ENCODE peak calls at places on chromosomes 2 and 18, in four cellular contexts. One of them, this sample, is unnamed.
A peak's percentile ranks its signal among the peaks of the same experiment; 100 is the strongest.

GRCh38 chr18:76839395-76839794 is 17.0 kb downstream of the ZNF236 start:
- DNase-seq in natural killer cell: no peak
- DNase-seq in progenitor cell of endocrine pancreas: no peak
- DNase-seq in lower lobe of right lung: no peak
- DNase-seq in this sample: no peak

GRCh38 chr18:23998811-23999210 is 15.7 kb upstream of the TTC39C start:
- DNase-seq in natural killer cell: no peak
- DNase-seq in progenitor cell of endocrine pancreas: no peak
- DNase-seq in lower lobe of right lung: no peak
- DNase-seq in this sample: no peak

GRCh38 chr2:88258208-88258607 is 88.1 kb downstream of the THNSL2 start:
- DNase-seq in natural killer cell: no peak
- DNase-seq in progenitor cell of endocrine pancreas: no peak
- DNase-seq in lower lobe of right lung: no peak
- DNase-seq in this sample: no peak

GRCh38 chr18:44500820-44501670 is 179.6 kb upstream of the SETBP1 start:
- DNase-seq in natural killer cell: no peak
- DNase-seq in progenitor cell of endocrine pancreas: no peak
- DNase-seq in lower lobe of right lung: no peak
- DNase-seq in this sample: no peak

GRCh38 chr2:11571170-11571569 is 37.3 kb downstream of the GREB1 start:
- DNase-seq in natural killer cell: no peak
- DNase-seq in progenitor cell of endocrine pancreas: no peak
- DNase-seq in lower lobe of right lung: peak; percentile 1
- DNase-seq in this sample: no peak

GRCh38 chr2:46653539-46653938 is 174.2 kb downstream of the TMEM247 start:
- DNase-seq in natural killer cell: no peak
- DNase-seq in progenitor cell of endocrine pancreas: no peak
- DNase-seq in lower lobe of right lung: no peak
- DNase-seq in this sample: no peak

GRCh38 chr2:238866656-238867277 is 18.9 kb downstream of the TWIST2 start:
- DNase-seq in natural killer cell: no peak
- DNase-seq in progenitor cell of endocrine pancreas: no peak
- DNase-seq in lower lobe of right lung: no peak
- DNase-seq in this sample: no peak

GRCh38 chr18:50820901-50821520 is 1.2 kb upstream of the MRO start:
- DNase-seq in natural killer cell: no peak
- DNase-seq in progenitor cell of endocrine pancreas: no peak
- DNase-seq in lower lobe of right lung: no peak
- DNase-seq in this sample: no peak

GRCh38 chr2:3633089-3633981 is 24.7 kb upstream of the ALLC start:
- DNase-seq in natural killer cell: peak; percentile 12
- DNase-seq in progenitor cell of endocrine pancreas: no peak
- DNase-seq in lower lobe of right lung: no peak
- DNase-seq in this sample: no peak

GRCh38 chr2:239104800-239105199 is 256.9 kb downstream of the TWIST2 start:
- DNase-seq in natural killer cell: no peak
- DNase-seq in progenitor cell of endocrine pancreas: no peak
- DNase-seq in lower lobe of right lung: no peak
- DNase-seq in this sample: no peak

GRCh38 chr2:33577660-33578059 is 21.4 kb downstream of the FAM98A start:
- DNase-seq in natural killer cell: no peak
- DNase-seq in progenitor cell of endocrine pancreas: no peak
- DNase-seq in lower lobe of right lung: no peak
- DNase-seq in this sample: no peak

GRCh38 chr2:237354930-237355329 is 59.0 kb downstream of the COL6A3 start:
- DNase-seq in natural killer cell: no peak
- DNase-seq in progenitor cell of endocrine pancreas: no peak
- DNase-seq in lower lobe of right lung: no peak
- DNase-seq in this sample: no peak
- TF ChIP-seq CTCF in natural killer cell: no peak
- TF ChIP-seq CTCF in progenitor cell of endocrine pancreas: no peak
- TF ChIP-seq CTCF in lower lobe of right lung: no peak
- TF ChIP-seq CTCF in this sample: no peak

GRCh38 chr2:17853799-17854198 is 24.7 kb upstream of the KCNS3 start:
- DNase-seq in natural killer cell: no peak
- DNase-seq in progenitor cell of endocrine pancreas: no peak
- DNase-seq in lower lobe of right lung: no peak
- DNase-seq in this sample: no peak
- TF ChIP-seq CTCF in natural killer cell: no peak
- TF ChIP-seq CTCF in progenitor cell of endocrine pancreas: no peak
- TF ChIP-seq CTCF in lower lobe of right lung: no peak
- TF ChIP-seq CTCF in this sample: no peak

GRCh38 chr2:122182631-122183030 is 427.2 kb downstream of the TSN start:
- DNase-seq in natural killer cell: no peak
- DNase-seq in progenitor cell of endocrine pancreas: no peak
- DNase-seq in lower lobe of right lung: no peak
- DNase-seq in this sample: no peak
- TF ChIP-seq CTCF in natural killer cell: no peak
- TF ChIP-seq CTCF in progenitor cell of endocrine pancreas: no peak
- TF ChIP-seq CTCF in lower lobe of right lung: no peak
- TF ChIP-seq CTCF in this sample: no peak

GRCh38 chr2:58051445-58051844 is 4.8 kb downstream of the VRK2 start:
- DNase-seq in natural killer cell: no peak
- DNase-seq in progenitor cell of endocrine pancreas: no peak
- DNase-seq in lower lobe of right lung: no peak
- DNase-seq in this sample: no peak
- TF ChIP-seq CTCF in natural killer cell: no peak
- TF ChIP-seq CTCF in progenitor cell of endocrine pancreas: no peak
- TF ChIP-seq CTCF in lower lobe of right lung: no peak
- TF ChIP-seq CTCF in this sample: no peak

DNA sequence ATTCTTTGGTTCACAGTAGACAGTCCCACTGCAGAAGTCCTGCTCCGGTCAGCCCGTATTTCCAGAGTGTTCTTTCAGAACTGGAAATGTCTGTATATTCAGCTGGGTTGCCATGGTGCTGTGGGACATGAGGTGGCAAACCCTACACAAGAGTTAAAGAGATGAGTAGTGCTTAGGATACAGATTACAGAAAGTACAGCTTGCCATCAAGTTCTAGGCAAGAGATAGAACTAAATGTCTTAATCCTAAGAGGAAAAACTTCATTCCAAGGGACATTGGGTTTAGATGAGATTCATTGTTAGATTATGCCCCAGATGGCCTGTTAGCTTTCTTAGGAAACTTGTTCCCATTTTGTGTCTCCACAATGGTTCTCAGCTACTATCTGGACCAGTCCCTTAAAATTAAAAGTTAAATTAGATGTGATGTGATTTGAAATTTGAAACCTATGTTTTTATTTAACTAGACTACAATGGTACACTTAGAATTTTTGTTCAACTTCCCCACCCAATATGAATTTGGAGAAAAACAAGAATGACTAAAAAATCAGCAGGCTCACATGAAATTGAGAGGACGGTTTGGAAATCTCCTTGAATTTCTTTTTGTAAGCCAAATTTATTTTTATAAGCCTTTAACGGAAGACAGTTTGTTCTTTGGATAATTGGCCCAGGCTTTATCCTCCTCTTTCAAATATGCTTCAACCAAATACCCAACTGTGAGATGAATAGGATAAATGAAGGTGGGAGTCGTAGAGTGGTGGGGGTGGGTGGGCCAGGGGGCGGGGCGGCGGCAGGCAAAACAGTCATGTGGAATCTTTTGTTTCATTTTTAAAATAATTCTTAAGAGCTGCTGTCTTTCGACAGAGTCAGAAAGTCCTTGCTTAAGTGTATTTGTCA is 60.4 kb downstream of the FMNL2 start:
- DNase-seq in natural killer cell: no peak
- DNase-seq in progenitor cell of endocrine pancreas: no peak
- DNase-seq in lower lobe of right lung: no peak
- DNase-seq in this sample: no peak
- TF ChIP-seq CTCF in natural killer cell: no peak
- TF ChIP-seq CTCF in progenitor cell of endocrine pancreas: no peak
- TF ChIP-seq CTCF in lower lobe of right lung: no peak
- TF ChIP-seq CTCF in this sample: no peak

DNA sequence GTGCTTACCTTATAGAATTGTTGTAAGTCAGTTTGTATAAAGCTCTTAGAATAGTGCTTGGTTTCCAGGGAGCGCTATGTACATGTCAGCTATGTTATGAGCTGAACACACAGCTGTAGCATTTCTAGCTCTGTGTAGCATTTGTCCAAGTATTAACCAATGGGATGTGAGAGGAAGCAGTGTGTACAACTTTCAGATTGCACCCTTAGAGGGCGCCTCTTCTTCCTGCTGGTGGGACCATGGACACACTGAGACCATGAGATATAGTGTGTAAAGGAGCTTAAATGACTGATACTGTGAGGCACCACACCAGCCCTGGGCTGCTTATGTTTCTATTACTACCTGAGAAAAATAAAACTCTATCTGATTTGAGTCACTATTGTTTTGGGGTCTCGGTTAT is 380.2 kb downstream of the LNPK start:
- DNase-seq in natural killer cell: no peak
- DNase-seq in progenitor cell of endocrine pancreas: no peak
- DNase-seq in lower lobe of right lung: no peak
- DNase-seq in this sample: no peak
- TF ChIP-seq CTCF in natural killer cell: no peak
- TF ChIP-seq CTCF in progenitor cell of endocrine pancreas: no peak
- TF ChIP-seq CTCF in lower lobe of right lung: no peak
- TF ChIP-seq CTCF in this sample: no peak

GRCh38 chr2:144162652-144163051 is 357.3 kb downstream of the ZEB2 start:
- DNase-seq in natural killer cell: no peak
- DNase-seq in progenitor cell of endocrine pancreas: peak; percentile 8
- DNase-seq in lower lobe of right lung: no peak
- DNase-seq in this sample: no peak
- TF ChIP-seq CTCF in natural killer cell: peak; percentile 40
- TF ChIP-seq CTCF in progenitor cell of endocrine pancreas: peak; percentile 61
- TF ChIP-seq CTCF in lower lobe of right lung: peak; percentile 50
- TF ChIP-seq CTCF in this sample: peak; percentile 15

GRCh38 chr2:230071421-230071820 is 2.7 kb upstream of the SLC16A14 start:
- DNase-seq in natural killer cell: no peak
- DNase-seq in progenitor cell of endocrine pancreas: no peak
- DNase-seq in lower lobe of right lung: no peak
- DNase-seq in this sample: no peak

GRCh38 chr2:230069418-230069817 is 694 bp upstream of the SLC16A14 start:
- DNase-seq in natural killer cell: no peak
- DNase-seq in progenitor cell of endocrine pancreas: no peak
- DNase-seq in lower lobe of right lung: no peak
- DNase-seq in this sample: no peak

GRCh38 chr2:230067990-230068657 is 600 bp downstream of the SLC16A14 start:
- DNase-seq in natural killer cell: peak; percentile 41
- DNase-seq in progenitor cell of endocrine pancreas: peak; percentile 53
- DNase-seq in lower lobe of right lung: peak; percentile 66
- DNase-seq in this sample: no peak

GRCh38 chr2:230068658-230069080 is at the start of gene SLC16A14:
- DNase-seq in natural killer cell: no peak
- DNase-seq in progenitor cell of endocrine pancreas: no peak
- DNase-seq in lower lobe of right lung: no peak
- DNase-seq in this sample: no peak
- TF ChIP-seq CTCF in natural killer cell: no peak
- TF ChIP-seq CTCF in progenitor cell of endocrine pancreas: peak; percentile 28
- TF ChIP-seq CTCF in lower lobe of right lung: peak; percentile 11
- TF ChIP-seq CTCF in this sample: no peak

DNA sequence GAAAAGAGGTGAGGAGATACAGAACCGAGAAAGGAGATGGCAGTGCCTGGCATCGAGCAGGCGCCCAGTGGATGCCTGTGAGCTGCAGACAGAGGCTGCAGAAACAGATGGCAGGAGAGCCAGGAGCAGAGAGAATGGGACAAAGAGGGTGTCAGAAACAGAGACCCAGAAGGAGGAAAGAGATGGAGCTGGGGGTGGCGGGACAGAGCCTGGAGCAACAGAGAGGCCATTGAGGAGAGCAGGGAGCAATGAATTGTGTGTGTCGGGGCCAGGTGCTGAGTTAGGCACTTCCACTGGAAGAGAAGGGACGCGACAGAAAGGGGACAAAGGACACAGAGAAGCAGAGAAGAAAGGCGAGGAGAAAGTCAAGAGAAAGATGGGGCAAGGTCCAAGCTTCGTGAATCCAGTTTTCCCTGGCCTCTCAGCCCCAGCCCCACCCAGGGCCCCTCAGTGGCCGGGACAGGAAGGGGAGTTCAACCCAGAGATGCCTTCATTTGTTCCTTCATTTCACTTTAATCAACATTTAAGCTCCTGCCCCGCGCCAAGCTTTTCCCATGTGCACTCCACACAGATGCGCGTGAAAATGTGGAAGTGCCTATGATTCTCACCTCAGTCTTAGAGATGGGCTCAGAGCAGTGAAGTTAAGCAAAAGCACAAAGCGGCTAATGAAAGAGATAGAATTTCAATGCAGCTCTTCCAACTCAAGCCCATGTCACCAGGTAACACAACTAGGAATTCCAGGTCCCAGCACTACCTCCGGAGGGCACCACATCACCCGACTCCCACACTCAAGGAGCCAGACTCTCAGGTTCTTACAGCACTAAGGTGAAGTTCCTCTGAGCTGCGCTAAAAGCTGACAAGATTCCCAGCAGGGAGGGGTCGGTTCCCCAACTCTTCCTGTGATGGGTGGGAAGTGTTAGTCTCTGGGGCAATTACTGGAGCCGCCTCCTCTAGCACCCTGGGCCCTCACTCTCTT is 55.2 kb downstream of the TNS1 start:
- DNase-seq in natural killer cell: no peak
- DNase-seq in progenitor cell of endocrine pancreas: no peak
- DNase-seq in lower lobe of right lung: peak; percentile 53
- DNase-seq in this sample: peak; percentile 22
- TF ChIP-seq CTCF in natural killer cell: no peak
- TF ChIP-seq CTCF in progenitor cell of endocrine pancreas: no peak
- TF ChIP-seq CTCF in lower lobe of right lung: peak; percentile 25
- TF ChIP-seq CTCF in this sample: no peak

This sample was measured in CD14-positive monocyte.